ENCODE peak calls at places on chromosomes 6 and 20, in eight cellular contexts. One of them, this sample, is unnamed.

GRCh38 chr20:63102720-63103375 is 96.1 kb upstream of the BHLHE23 start:
- DNase-seq in NCI-H226: peak
- DNase-seq in activated T-cell treated with anti-CD3 and anti-CD28 coated beads, Interleukin-2, amount 50 U/mL, for 4 hours: peak
- DNase-seq in fibroblast of pulmonary artery: peak
- DNase-seq in GM04503: no peak
- DNase-seq in glutamatergic neuron: peak
- DNase-seq in fibroblast of the conjunctiva: no peak
- DNase-seq in Calu3: no peak
- DNase-seq in this sample: peak

GRCh38 chr6:80338201-80338836 is 231.8 kb downstream of the BCKDHB start:
- DNase-seq in fibroblast of the conjunctiva: peak
- DNase-seq in fibroblast of pulmonary artery: peak
- DNase-seq in NCI-H226: peak
- DNase-seq in glutamatergic neuron: peak
- DNase-seq in Calu3: peak
- DNase-seq in activated T-cell treated with anti-CD3 and anti-CD28 coated beads, Interleukin-2, amount 50 U/mL, for 4 hours: peak
- DNase-seq in GM04503: no peak
- DNase-seq in this sample: peak

GRCh38 chr6:118171852-118172251 is 264.8 kb downstream of the SLC35F1 start:
- DNase-seq in glutamatergic neuron: no peak
- DNase-seq in fibroblast of the conjunctiva: no peak
- DNase-seq in fibroblast of pulmonary artery: no peak
- DNase-seq in activated T-cell treated with anti-CD3 and anti-CD28 coated beads, Interleukin-2, amount 50 U/mL, for 4 hours: no peak
- DNase-seq in GM04503: no peak
- DNase-seq in NCI-H226: no peak
- DNase-seq in Calu3: no peak
- DNase-seq in this sample: no peak

GRCh38 chr6:85357651-85358050 is 92.2 kb upstream of the NT5E start:
- DNase-seq in activated T-cell treated with anti-CD3 and anti-CD28 coated beads, Interleukin-2, amount 50 U/mL, for 4 hours: no peak
- DNase-seq in fibroblast of pulmonary artery: no peak
- DNase-seq in NCI-H226: no peak
- DNase-seq in GM04503: no peak
- DNase-seq in glutamatergic neuron: no peak
- DNase-seq in Calu3: no peak
- DNase-seq in fibroblast of the conjunctiva: no peak
- DNase-seq in this sample: no peak

GRCh38 chr20:45685896-45686295 is 15.9 kb upstream of the WFDC11 start:
- DNase-seq in fibroblast of pulmonary artery: peak
- DNase-seq in NCI-H226: no peak
- DNase-seq in glutamatergic neuron: peak
- DNase-seq in GM04503: no peak
- DNase-seq in fibroblast of the conjunctiva: no peak
- DNase-seq in Calu3: peak
- DNase-seq in activated T-cell treated with anti-CD3 and anti-CD28 coated beads, Interleukin-2, amount 50 U/mL, for 4 hours: no peak
- DNase-seq in this sample: peak

GRCh38 chr20:37190354-37190753 is 11.0 kb upstream of the MROH8 start:
- DNase-seq in GM04503: no peak
- DNase-seq in NCI-H226: no peak
- DNase-seq in glutamatergic neuron: no peak
- DNase-seq in fibroblast of the conjunctiva: no peak
- DNase-seq in fibroblast of pulmonary artery: no peak
- DNase-seq in Calu3: no peak
- DNase-seq in activated T-cell treated with anti-CD3 and anti-CD28 coated beads, Interleukin-2, amount 50 U/mL, for 4 hours: no peak
- DNase-seq in this sample: no peak

GRCh38 chr6:112639436-112639835 is 292.3 kb downstream of the RFPL4B start:
- DNase-seq in fibroblast of the conjunctiva: peak
- DNase-seq in glutamatergic neuron: no peak
- DNase-seq in GM04503: peak
- DNase-seq in Calu3: no peak
- DNase-seq in fibroblast of pulmonary artery: peak
- DNase-seq in NCI-H226: peak
- DNase-seq in activated T-cell treated with anti-CD3 and anti-CD28 coated beads, Interleukin-2, amount 50 U/mL, for 4 hours: no peak
- DNase-seq in this sample: no peak

GRCh38 chr6:32945106-32945761 is 4.4 kb upstream of the HLA-DMB start:
- DNase-seq in activated T-cell treated with anti-CD3 and anti-CD28 coated beads, Interleukin-2, amount 50 U/mL, for 4 hours: peak
- DNase-seq in fibroblast of the conjunctiva: no peak
- DNase-seq in fibroblast of pulmonary artery: no peak
- DNase-seq in NCI-H226: no peak
- DNase-seq in glutamatergic neuron: no peak
- DNase-seq in Calu3: no peak
- DNase-seq in GM04503: no peak
- DNase-seq in this sample: no peak

GRCh38 chr6:159693128-159693893 is at the start of gene SOD2:
- DNase-seq in fibroblast of pulmonary artery: peak
- DNase-seq in Calu3: peak
- DNase-seq in GM04503: no peak
- DNase-seq in fibroblast of the conjunctiva: peak
- DNase-seq in NCI-H226: peak
- DNase-seq in activated T-cell treated with anti-CD3 and anti-CD28 coated beads, Interleukin-2, amount 50 U/mL, for 4 hours: peak
- DNase-seq in glutamatergic neuron: peak
- DNase-seq in this sample: peak

GRCh38 chr6:83270971-83271714 is 78.0 kb downstream of the RWDD2A start:
- DNase-seq in NCI-H226: peak
- DNase-seq in glutamatergic neuron: no peak
- DNase-seq in Calu3: no peak
- DNase-seq in activated T-cell treated with anti-CD3 and anti-CD28 coated beads, Interleukin-2, amount 50 U/mL, for 4 hours: no peak
- DNase-seq in fibroblast of pulmonary artery: peak
- DNase-seq in GM04503: peak
- DNase-seq in fibroblast of the conjunctiva: peak
- DNase-seq in this sample: no peak

GRCh38 chr20:58944610-58945009 is 36.4 kb upstream of the NELFCD start:
- DNase-seq in fibroblast of pulmonary artery: no peak
- DNase-seq in activated T-cell treated with anti-CD3 and anti-CD28 coated beads, Interleukin-2, amount 50 U/mL, for 4 hours: no peak
- DNase-seq in fibroblast of the conjunctiva: no peak
- DNase-seq in glutamatergic neuron: no peak
- DNase-seq in GM04503: no peak
- DNase-seq in NCI-H226: no peak
- DNase-seq in Calu3: peak
- DNase-seq in this sample: no peak

GRCh38 chr6:328184-328670 is 35.9 kb downstream of the DUSP22 start:
- DNase-seq in glutamatergic neuron: no peak
- DNase-seq in fibroblast of pulmonary artery: peak
- DNase-seq in NCI-H226: no peak
- DNase-seq in GM04503: peak
- DNase-seq in activated T-cell treated with anti-CD3 and anti-CD28 coated beads, Interleukin-2, amount 50 U/mL, for 4 hours: no peak
- DNase-seq in fibroblast of the conjunctiva: peak
- DNase-seq in Calu3: no peak
- DNase-seq in this sample: no peak

GRCh38 chr6:14921170-14921569 is 324.7 kb upstream of the JARID2 start:
- DNase-seq in Calu3: no peak
- DNase-seq in GM04503: no peak
- DNase-seq in fibroblast of the conjunctiva: no peak
- DNase-seq in activated T-cell treated with anti-CD3 and anti-CD28 coated beads, Interleukin-2, amount 50 U/mL, for 4 hours: no peak
- DNase-seq in NCI-H226: no peak
- DNase-seq in glutamatergic neuron: no peak
- DNase-seq in fibroblast of pulmonary artery: peak
- DNase-seq in this sample: no peak

GRCh38 chr6:155782320-155782730 is 326.7 kb upstream of the NOX3 start:
- DNase-seq in Calu3: peak
- DNase-seq in activated T-cell treated with anti-CD3 and anti-CD28 coated beads, Interleukin-2, amount 50 U/mL, for 4 hours: no peak
- DNase-seq in GM04503: peak
- DNase-seq in glutamatergic neuron: no peak
- DNase-seq in fibroblast of pulmonary artery: peak
- DNase-seq in fibroblast of the conjunctiva: peak
- DNase-seq in NCI-H226: peak
- DNase-seq in this sample: no peak

GRCh38 chr6:19301980-19302379 is 535.2 kb upstream of the ID4 start:
- DNase-seq in NCI-H226: peak
- DNase-seq in activated T-cell treated with anti-CD3 and anti-CD28 coated beads, Interleukin-2, amount 50 U/mL, for 4 hours: no peak
- DNase-seq in glutamatergic neuron: no peak
- DNase-seq in Calu3: no peak
- DNase-seq in GM04503: no peak
- DNase-seq in fibroblast of the conjunctiva: no peak
- DNase-seq in fibroblast of pulmonary artery: no peak
- DNase-seq in this sample: no peak

GRCh38 chr20:37915800-37916570 is 13.1 kb downstream of the VSTM2L start:
- DNase-seq in NCI-H226: peak
- DNase-seq in glutamatergic neuron: peak
- DNase-seq in activated T-cell treated with anti-CD3 and anti-CD28 coated beads, Interleukin-2, amount 50 U/mL, for 4 hours: no peak
- DNase-seq in fibroblast of the conjunctiva: no peak
- DNase-seq in GM04503: no peak
- DNase-seq in Calu3: no peak
- DNase-seq in fibroblast of pulmonary artery: no peak
- DNase-seq in this sample: peak

GRCh38 chr6:88166493-88166900 is 350 bp upstream of the CNR1 start:
- DNase-seq in GM04503: no peak
- DNase-seq in glutamatergic neuron: peak
- DNase-seq in Calu3: peak
- DNase-seq in NCI-H226: no peak
- DNase-seq in activated T-cell treated with anti-CD3 and anti-CD28 coated beads, Interleukin-2, amount 50 U/mL, for 4 hours: no peak
- DNase-seq in fibroblast of pulmonary artery: no peak
- DNase-seq in fibroblast of the conjunctiva: no peak
- DNase-seq in this sample: peak

GRCh38 chr6:135577059-135577538 is 79.6 kb upstream of the AHI1 start:
- DNase-seq in fibroblast of pulmonary artery: no peak
- DNase-seq in fibroblast of the conjunctiva: no peak
- DNase-seq in activated T-cell treated with anti-CD3 and anti-CD28 coated beads, Interleukin-2, amount 50 U/mL, for 4 hours: no peak
- DNase-seq in Calu3: no peak
- DNase-seq in NCI-H226: no peak
- DNase-seq in glutamatergic neuron: no peak
- DNase-seq in GM04503: no peak
- DNase-seq in this sample: no peak

GRCh38 chr6:28203201-28203600 is 21.9 kb upstream of the ZSCAN9 start:
- DNase-seq in fibroblast of pulmonary artery: no peak
- DNase-seq in NCI-H226: no peak
- DNase-seq in activated T-cell treated with anti-CD3 and anti-CD28 coated beads, Interleukin-2, amount 50 U/mL, for 4 hours: no peak
- DNase-seq in GM04503: no peak
- DNase-seq in Calu3: no peak
- DNase-seq in fibroblast of the conjunctiva: no peak
- DNase-seq in glutamatergic neuron: no peak
- DNase-seq in this sample: peak

GRCh38 chr6:166989427-166990034 is 9.7 kb upstream of the CEP43 start:
- DNase-seq in NCI-H226: no peak
- DNase-seq in glutamatergic neuron: no peak
- DNase-seq in GM04503: no peak
- DNase-seq in activated T-cell treated with anti-CD3 and anti-CD28 coated beads, Interleukin-2, amount 50 U/mL, for 4 hours: peak
- DNase-seq in fibroblast of pulmonary artery: peak
- DNase-seq in fibroblast of the conjunctiva: peak
- DNase-seq in Calu3: peak
- DNase-seq in this sample: peak

GRCh38 chr6:1912731-1913130 is 303.0 kb downstream of the FOXC1 start:
- DNase-seq in GM04503: no peak
- DNase-seq in activated T-cell treated with anti-CD3 and anti-CD28 coated beads, Interleukin-2, amount 50 U/mL, for 4 hours: no peak
- DNase-seq in NCI-H226: no peak
- DNase-seq in glutamatergic neuron: no peak
- DNase-seq in fibroblast of the conjunctiva: no peak
- DNase-seq in Calu3: no peak
- DNase-seq in fibroblast of pulmonary artery: no peak
- DNase-seq in this sample: no peak

GRCh38 chr20:50722466-50723155 is 8.8 kb upstream of the PARD6B start:
- DNase-seq in fibroblast of the conjunctiva: no peak
- DNase-seq in NCI-H226: no peak
- DNase-seq in GM04503: no peak
- DNase-seq in activated T-cell treated with anti-CD3 and anti-CD28 coated beads, Interleukin-2, amount 50 U/mL, for 4 hours: no peak
- DNase-seq in glutamatergic neuron: no peak
- DNase-seq in fibroblast of pulmonary artery: no peak
- DNase-seq in Calu3: no peak
- DNase-seq in this sample: no peak

GRCh38 chr6:132021552-132022375 is 70.6 kb upstream of the CCN2 start:
- DNase-seq in activated T-cell treated with anti-CD3 and anti-CD28 coated beads, Interleukin-2, amount 50 U/mL, for 4 hours: no peak
- DNase-seq in fibroblast of pulmonary artery: no peak
- DNase-seq in NCI-H226: no peak
- DNase-seq in glutamatergic neuron: no peak
- DNase-seq in GM04503: no peak
- DNase-seq in Calu3: no peak
- DNase-seq in fibroblast of the conjunctiva: no peak
- DNase-seq in this sample: no peak

GRCh38 chr6:73236147-73236750 is 11.0 kb upstream of the KHDC1L start:
- DNase-seq in GM04503: peak
- DNase-seq in activated T-cell treated with anti-CD3 and anti-CD28 coated beads, Interleukin-2, amount 50 U/mL, for 4 hours: no peak
- DNase-seq in NCI-H226: peak
- DNase-seq in Calu3: no peak
- DNase-seq in fibroblast of pulmonary artery: peak
- DNase-seq in glutamatergic neuron: no peak
- DNase-seq in fibroblast of the conjunctiva: peak
- DNase-seq in this sample: no peak

GRCh38 chr6:139932671-139933070 is 558.2 kb upstream of the CITED2 start:
- DNase-seq in Calu3: no peak
- DNase-seq in activated T-cell treated with anti-CD3 and anti-CD28 coated beads, Interleukin-2, amount 50 U/mL, for 4 hours: no peak
- DNase-seq in glutamatergic neuron: no peak
- DNase-seq in fibroblast of pulmonary artery: no peak
- DNase-seq in GM04503: no peak
- DNase-seq in NCI-H226: no peak
- DNase-seq in fibroblast of the conjunctiva: no peak
- DNase-seq in this sample: no peak

GRCh38 chr6:134240664-134241431 is 77.1 kb downstream of the SGK1 start:
- DNase-seq in fibroblast of pulmonary artery: no peak
- DNase-seq in GM04503: no peak
- DNase-seq in fibroblast of the conjunctiva: no peak
- DNase-seq in NCI-H226: no peak
- DNase-seq in glutamatergic neuron: no peak
- DNase-seq in activated T-cell treated with anti-CD3 and anti-CD28 coated beads, Interleukin-2, amount 50 U/mL, for 4 hours: peak
- DNase-seq in Calu3: no peak
- DNase-seq in this sample: no peak

GRCh38 chr20:20448891-20449290 is 81.0 kb downstream of the INSM1 start:
- DNase-seq in Calu3: no peak
- DNase-seq in activated T-cell treated with anti-CD3 and anti-CD28 coated beads, Interleukin-2, amount 50 U/mL, for 4 hours: no peak
- DNase-seq in fibroblast of the conjunctiva: no peak
- DNase-seq in GM04503: no peak
- DNase-seq in fibroblast of pulmonary artery: no peak
- DNase-seq in glutamatergic neuron: no peak
- DNase-seq in NCI-H226: no peak
- DNase-seq in this sample: no peak

GRCh38 chr6:32175322-32175710 is 568 bp downstream of the AGPAT1 start:
- DNase-seq in fibroblast of pulmonary artery: no peak
- DNase-seq in GM04503: no peak
- DNase-seq in Calu3: no peak
- DNase-seq in activated T-cell treated with anti-CD3 and anti-CD28 coated beads, Interleukin-2, amount 50 U/mL, for 4 hours: no peak
- DNase-seq in fibroblast of the conjunctiva: no peak
- DNase-seq in NCI-H226: no peak
- DNase-seq in glutamatergic neuron: no peak
- DNase-seq in this sample: no peak

GRCh38 chr6:134446228-134446848 is 128.4 kb upstream of the SGK1 start:
- DNase-seq in activated T-cell treated with anti-CD3 and anti-CD28 coated beads, Interleukin-2, amount 50 U/mL, for 4 hours: no peak
- DNase-seq in GM04503: no peak
- DNase-seq in glutamatergic neuron: no peak
- DNase-seq in NCI-H226: no peak
- DNase-seq in fibroblast of pulmonary artery: peak
- DNase-seq in fibroblast of the conjunctiva: no peak
- DNase-seq in Calu3: no peak
- DNase-seq in this sample: no peak

GRCh38 chr6:68697394-68697793 is 62.3 kb downstream of the ADGRB3 start:
- DNase-seq in fibroblast of pulmonary artery: no peak
- DNase-seq in NCI-H226: no peak
- DNase-seq in Calu3: no peak
- DNase-seq in glutamatergic neuron: no peak
- DNase-seq in fibroblast of the conjunctiva: no peak
- DNase-seq in activated T-cell treated with anti-CD3 and anti-CD28 coated beads, Interleukin-2, amount 50 U/mL, for 4 hours: no peak
- DNase-seq in GM04503: no peak
- DNase-seq in this sample: no peak

GRCh38 chr6:19210849-19211590 is 626.1 kb upstream of the ID4 start:
- DNase-seq in glutamatergic neuron: peak
- DNase-seq in fibroblast of the conjunctiva: no peak
- DNase-seq in GM04503: no peak
- DNase-seq in activated T-cell treated with anti-CD3 and anti-CD28 coated beads, Interleukin-2, amount 50 U/mL, for 4 hours: no peak
- DNase-seq in Calu3: no peak
- DNase-seq in fibroblast of pulmonary artery: no peak
- DNase-seq in NCI-H226: no peak
- DNase-seq in this sample: peak

GRCh38 chr6:1767481-1768246 is 157.9 kb downstream of the FOXC1 start:
- DNase-seq in activated T-cell treated with anti-CD3 and anti-CD28 coated beads, Interleukin-2, amount 50 U/mL, for 4 hours: no peak
- DNase-seq in NCI-H226: no peak
- DNase-seq in glutamatergic neuron: no peak
- DNase-seq in fibroblast of pulmonary artery: peak
- DNase-seq in fibroblast of the conjunctiva: peak
- DNase-seq in GM04503: peak
- DNase-seq in Calu3: peak
- DNase-seq in this sample: no peak

GRCh38 chr6:667253-667927 is 10.5 kb upstream of the HUS1B start:
- DNase-seq in fibroblast of the conjunctiva: no peak
- DNase-seq in GM04503: no peak
- DNase-seq in glutamatergic neuron: no peak
- DNase-seq in fibroblast of pulmonary artery: no peak
- DNase-seq in activated T-cell treated with anti-CD3 and anti-CD28 coated beads, Interleukin-2, amount 50 U/mL, for 4 hours: no peak
- DNase-seq in Calu3: no peak
- DNase-seq in NCI-H226: no peak
- DNase-seq in this sample: no peak

GRCh38 chr6:116444092-116444491 is 17.1 kb upstream of the CALHM6 start:
- DNase-seq in NCI-H226: peak
- DNase-seq in GM04503: no peak
- DNase-seq in glutamatergic neuron: no peak
- DNase-seq in fibroblast of pulmonary artery: peak
- DNase-seq in fibroblast of the conjunctiva: peak
- DNase-seq in Calu3: peak
- DNase-seq in activated T-cell treated with anti-CD3 and anti-CD28 coated beads, Interleukin-2, amount 50 U/mL, for 4 hours: no peak
- DNase-seq in this sample: no peak